ENCODE peak calls at places on chromosomes 12 and 14, in eight cellular contexts. C is sciatic nerve; F is CD4-positive, alpha-beta T cell; P is stimulated activated CD8-positive, alpha-beta memory T cell treated with anti-CD3 and anti-CD28 coated beads, Interleukin-4, amount 100 ng/mL, for 24 hours; L is MG63; Z is tibial nerve; U is psoas muscle; T is MM.1S. Y is an unnamed sample.

GRCh38 chr14:75170797-75171196 is 5.6 kb downstream of the TMED10 start:
- DNase-seq in C (no peak), F (no peak), P (no peak), L (no peak), Z (no peak), U (no peak), T (no peak), Y (no peak)

GRCh38 chr12:118446247-118446646 is 69.9 kb downstream of the SUDS3 start:
- DNase-seq in C (no peak), F (no peak), P (no peak), L (no peak), Z (no peak), U (no peak), T (no peak), Y (no peak)

GRCh38 chr12:25241171-25242020 is 9.3 kb downstream of the KRAS start:
- DNase-seq in C (no peak), F (no peak), P (no peak), L (no peak), Z (no peak), U (no peak), T (peak; percentile 73), Y (peak; percentile 26)

GRCh38 chr12:107447336-107447735 is 238.3 kb upstream of the PWP1 start:
- DNase-seq in C (no peak), F (no peak), P (no peak), L (no peak), Z (no peak), U (no peak), T (no peak), Y (no peak)

GRCh38 chr12:68222336-68222735 is 3.3 kb downstream of the IL26 start:
- DNase-seq in C (no peak), F (no peak), P (no peak), L (no peak), Z (no peak), U (no peak), T (no peak), Y (no peak)

GRCh38 chr12:46205293-46205692 is 63.5 kb downstream of the SLC38A1 start:
- DNase-seq in C (no peak), F (no peak), P (no peak), L (no peak), Z (no peak), U (no peak), T (no peak), Y (no peak)

GRCh38 chr14:68945585-68946289 is 33.4 kb downstream of the ACTN1 start:
- DNase-seq in C (no peak), F (no peak), P (no peak), L (no peak), Z (no peak), U (no peak), T (no peak), Y (no peak)

GRCh38 chr14:103930051-103930604 is 1.9 kb downstream of the TDRD9 start:
- DNase-seq in C (no peak), F (no peak), P (no peak), L (no peak), Z (no peak), U (no peak), T (no peak), Y (no peak)

GRCh38 chr12:57754411-57755193 is at the start of gene MARCHF9:
- DNase-seq in C (no peak), F (peak; percentile 76), P (peak; percentile 76), L (peak; percentile 40), Z (no peak), U (peak; percentile 54), T (peak; percentile 89), Y (no peak)

GRCh38 chr12:88298761-88299242 is 156.7 kb downstream of the TMTC3 start:
- DNase-seq in C (no peak), F (no peak), P (no peak), L (peak; percentile 62), Z (no peak), U (no peak), T (no peak), Y (peak; percentile 4)

GRCh38 chr14:78399316-78399889 is 229.2 kb downstream of the NRXN3 start:
- DNase-seq in C (no peak), F (no peak), P (no peak), L (no peak), Z (no peak), U (no peak), T (no peak), Y (no peak)

GRCh38 chr14:101962503-101962874 is 1.9 kb upstream of the DYNC1H1 start:
- DNase-seq in C (no peak), F (no peak), P (no peak), L (peak; percentile 80), Z (peak; percentile 58), U (peak; percentile 67), T (no peak), Y (no peak)

GRCh38 chr14:39555749-39556148 is 123.5 kb upstream of the FBXO33 start:
- DNase-seq in C (no peak), F (no peak), P (no peak), L (no peak), Z (no peak), U (no peak), T (no peak), Y (no peak)

GRCh38 chr14:102086346-102086971 is 385 bp downstream of the HSP90AA1 start:
- DNase-seq in C (no peak), F (peak; percentile 64), P (peak; percentile 45), L (peak; percentile 48), Z (no peak), U (peak; percentile 44), T (peak; percentile 33), Y (no peak)

GRCh38 chr14:69133206-69134125 is 19.5 kb downstream of the DCAF5 start:
- DNase-seq in C (no peak), F (no peak), P (no peak), L (peak; percentile 25), Z (no peak), U (no peak), T (no peak), Y (peak; percentile 51)

GRCh38 chr14:79986251-79986650 is 225.1 kb downstream of the DIO2 start:
- DNase-seq in C (no peak), F (no peak), P (no peak), L (no peak), Z (no peak), U (no peak), T (no peak), Y (no peak)

GRCh38 chr12:105072888-105073488 is 11.3 kb downstream of the ALDH1L2 start:
- DNase-seq in C (no peak), F (no peak), P (no peak), L (no peak), Z (no peak), U (no peak), T (peak; percentile 65), Y (no peak)

GRCh38 chr12:96136720-96137378 is 57.3 kb upstream of the ELK3 start:
- DNase-seq in C (no peak), F (no peak), P (no peak), L (no peak), Z (no peak), U (no peak), T (no peak), Y (no peak)

GRCh38 chr14:31950760-31951637 is 126.1 kb upstream of the ARHGAP5 start:
- DNase-seq in C (peak; percentile 76), F (no peak), P (no peak), L (peak; percentile 71), Z (peak; percentile 22), U (peak; percentile 54), T (no peak), Y (peak; percentile 66)

GRCh38 chr12:27289414-27289813 is 43.2 kb upstream of the BMAL2 start:
- DNase-seq in C (no peak), F (no peak), P (no peak), L (no peak), Z (no peak), U (no peak), T (no peak), Y (no peak)

GRCh38 chr14:71139058-71139946 is 232.0 kb downstream of the PCNX1 start:
- DNase-seq in C (peak; percentile 81), F (peak; percentile 41), P (peak; percentile 23), L (no peak), Z (no peak), U (peak; percentile 25), T (peak; percentile 31), Y (peak; percentile 91)

GRCh38 chr12:44381341-44381740 is 494.8 kb downstream of the NELL2 start:
- DNase-seq in C (no peak), F (no peak), P (no peak), L (no peak), Z (no peak), U (no peak), T (no peak), Y (no peak)

GRCh38 chr14:35875296-35875695 is 49.2 kb downstream of the BRMS1L start:
- DNase-seq in C (no peak), F (no peak), P (no peak), L (no peak), Z (no peak), U (no peak), T (no peak), Y (no peak)

GRCh38 chr12:107019546-107019945 is 32.6 kb upstream of the MTERF2 start:
- DNase-seq in C (no peak), F (no peak), P (no peak), L (no peak), Z (no peak), U (no peak), T (no peak), Y (no peak)

GRCh38 chr12:80053048-80053790 is 46.1 kb upstream of the OTOGL start:
- DNase-seq in C (peak; percentile 87), F (no peak), P (no peak), L (peak; percentile 93), Z (peak; percentile 44), U (peak; percentile 53), T (no peak), Y (no peak)

GRCh38 chr12:89833337-89834252 is 125.0 kb upstream of the ATP2B1 start:
- DNase-seq in C (no peak), F (no peak), P (no peak), L (no peak), Z (no peak), U (no peak), T (no peak), Y (no peak)